ENCODE peak calls at places on chromosomes 13 and 19, in eight cellular contexts. J is heart left ventricle, R is mammary epithelial cell, P is cardiac fibroblast, E is foreskin fibroblast, X is fibroblast of mammary gland, A is H1, V is hepatocyte. M is an unnamed sample.

GRCh38 chr19:34502582-34503545 is 21.3 kb downstream of the WTIP start:
- DNase-seq in J (no peak), X (peak), P (peak), A (peak), E (peak), V (no peak), R (no peak), M (no peak)

GRCh38 chr19:31312629-31313244 is 36.5 kb downstream of the TSHZ3 start:
- DNase-seq in X (peak), V (no peak), A (no peak), P (no peak), E (no peak), J (no peak), R (no peak), M (no peak)

GRCh38 chr19:34428549-34429285 is 536 bp downstream of the UBA2 start:
- DNase-seq in J (peak), P (peak), E (peak), R (peak), A (peak), V (peak), X (peak), M (peak)

GRCh38 chr19:45955905-45956608 is 17.6 kb downstream of the NOVA2 start:
- DNase-seq in P (peak), R (peak), J (peak), X (no peak), E (no peak), A (no peak), V (no peak), M (peak)

GRCh38 chr19:13329766-13330165 is 176.5 kb downstream of the CACNA1A start:
- DNase-seq in X (no peak), A (no peak), P (no peak), R (peak), V (no peak), E (no peak), J (no peak), M (no peak)

GRCh38 chr13:19927117-19927734 is 31.3 kb upstream of the ZMYM2 start:
- DNase-seq in E (peak), J (no peak), R (peak), V (peak), P (peak), A (no peak), X (peak), M (peak)

GRCh38 chr13:67652887-67653286 is 422.8 kb upstream of the PCDH9 start:
- DNase-seq in A (no peak), V (no peak), J (no peak), R (no peak), X (no peak), P (no peak), E (no peak), M (no peak)

GRCh38 chr19:21789761-21790160 is 22.4 kb upstream of the ZNF100 start:
- DNase-seq in V (no peak), J (no peak), E (no peak), X (no peak), R (peak), P (no peak), A (no peak), M (no peak)

GRCh38 chr13:23007430-23007829 is 173.3 kb upstream of the SGCG start:
- DNase-seq in E (no peak), P (no peak), R (no peak), V (no peak), J (no peak), A (no peak), X (no peak), M (no peak)

GRCh38 chr19:53094749-53095575 is 8.3 kb downstream of the ZNF160 start:
- DNase-seq in A (peak), R (no peak), X (no peak), P (no peak), V (peak), J (no peak), E (no peak), M (no peak)

GRCh38 chr19:33159893-33160292 is 28.0 kb downstream of the WDR88 start:
- DNase-seq in A (no peak), V (no peak), J (no peak), E (no peak), X (no peak), P (no peak), R (no peak), M (no peak)

GRCh38 chr13:61728468-61728867 is 312.8 kb upstream of the PCDH20 start:
- DNase-seq in E (no peak), V (peak), P (peak), X (peak), J (no peak), R (no peak), A (no peak), M (peak)

GRCh38 chr13:40377783-40378182 is 288.7 kb downstream of the FOXO1 start:
- DNase-seq in E (peak), V (no peak), A (no peak), P (peak), J (no peak), R (no peak), X (peak), M (no peak)

GRCh38 chr13:82693607-82694006 is 1188.7 kb downstream of the SLITRK1 start:
- DNase-seq in X (no peak), A (no peak), J (no peak), E (no peak), R (no peak), V (no peak), P (no peak), M (no peak)

GRCh38 chr19:19448238-19448544 is 42.7 kb downstream of the GATAD2A start:
- DNase-seq in A (no peak), E (no peak), X (no peak), P (no peak), J (no peak), R (no peak), V (no peak), M (no peak)

GRCh38 chr13:26021516-26021915 is 30.3 kb downstream of the SHISA2 start:
- DNase-seq in X (no peak), J (no peak), V (no peak), A (no peak), E (no peak), R (peak), P (no peak), M (peak)

GRCh38 chr19:47239610-47240296 is 8.8 kb upstream of the BBC3 start:
- DNase-seq in J (peak), R (peak), E (no peak), X (no peak), A (peak), V (peak), P (peak), M (peak)

GRCh38 chr19:48511800-48512503 is at the start of gene LMTK3:
- DNase-seq in A (peak), E (no peak), V (no peak), P (peak), J (no peak), R (no peak), X (peak), M (no peak)

GRCh38 chr19:46818812-46819211 is 30.4 kb upstream of the SLC1A5 start:
- DNase-seq in V (no peak), E (no peak), J (no peak), R (no peak), P (peak), X (peak), A (peak), M (no peak)

GRCh38 chr13:66703597-66703996 is 526.5 kb downstream of the PCDH9 start:
- DNase-seq in J (no peak), E (no peak), X (no peak), R (no peak), V (no peak), P (no peak), A (no peak), M (no peak)

GRCh38 chr13:31242935-31243334 is 43.2 kb downstream of the B3GLCT start:
- DNase-seq in R (no peak), J (no peak), A (no peak), X (peak), E (no peak), V (no peak), P (peak), M (no peak)

GRCh38 chr19:49502866-49503581 is 6.8 kb downstream of the RPS11 start:
- DNase-seq in R (peak), J (no peak), V (peak), X (peak), E (peak), P (peak), A (no peak), M (peak)

GRCh38 chr19:23762884-23763711 is 4.4 kb upstream of the ZNF681 start:
- DNase-seq in V (peak), R (peak), E (no peak), A (peak), X (peak), J (peak), P (peak), M (peak)

GRCh38 chr19:35176183-35176570 is 21.6 kb downstream of the FXYD5 start:
- DNase-seq in X (no peak), E (no peak), P (no peak), R (no peak), J (no peak), V (no peak), A (no peak), M (no peak)

GRCh38 chr13:96020155-96020575 is 33.0 kb downstream of the UGGT2 start:
- DNase-seq in P (peak), V (peak), J (no peak), E (peak), X (peak), A (no peak), R (peak), M (peak)

GRCh38 chr19:15455996-15456395 is 6.2 kb upstream of the WIZ start:
- DNase-seq in X (no peak), J (no peak), E (no peak), A (no peak), V (no peak), R (no peak), P (no peak), M (no peak)

GRCh38 chr19:58317481-58318072 is 9.2 kb upstream of the ZSCAN22 start:
- DNase-seq in J (no peak), A (no peak), V (peak), P (peak), E (peak), R (no peak), X (peak), M (peak)

GRCh38 chr19:36113895-36114762 is 546 bp downstream of the POLR2I start:
- DNase-seq in R (peak), J (no peak), A (peak), E (peak), V (peak), X (peak), P (peak), M (peak)

GRCh38 chr13:44749906-44750305 is 173.8 kb upstream of the TSC22D1 start:
- DNase-seq in P (no peak), X (no peak), V (no peak), R (no peak), J (no peak), E (no peak), A (no peak), M (no peak)

GRCh38 chr19:43504426-43505185 is at the start of gene PHLDB3:
- DNase-seq in J (peak), P (peak), A (no peak), V (peak), E (no peak), X (no peak), R (no peak), M (peak)

GRCh38 chr19:49713236-49713845 is 22.4 kb downstream of the CPT1C start:
- DNase-seq in J (no peak), V (no peak), R (no peak), E (no peak), A (no peak), P (no peak), X (no peak), M (peak)

GRCh38 chr13:85806553-85807175 is 7.4 kb upstream of the SLITRK6 start:
- DNase-seq in X (peak), P (peak), J (no peak), V (peak), E (peak), A (no peak), R (peak), M (peak)

GRCh38 chr13:27171244-27171829 is at the start of gene USP12:
- DNase-seq in E (no peak), R (peak), J (peak), P (peak), V (peak), X (peak), A (peak), M (no peak)

GRCh38 chr13:41019027-41019487 is at the start of gene ELF1:
- DNase-seq in A (no peak), J (no peak), X (peak), P (peak), V (peak), R (peak), E (peak), M (peak)

GRCh38 chr13:94712287-94712811 is at the start of gene SOX21:
- DNase-seq in J (no peak), A (peak), E (no peak), R (peak), P (peak), X (no peak), V (no peak), M (peak)

GRCh38 chr19:4911786-4912672 is 2.7 kb downstream of the UHRF1 start:
- DNase-seq in J (peak), X (peak), R (peak), V (peak), A (peak), P (peak), E (peak), M (peak)

GRCh38 chr13:20994441-20994821 is 67.0 kb downstream of the LATS2 start:
- DNase-seq in R (no peak), E (no peak), P (no peak), V (no peak), A (no peak), J (no peak), X (no peak), M (no peak)

GRCh38 chr13:105255472-105255871 is 1280.0 kb downstream of the EFNB2 start:
- DNase-seq in V (no peak), P (no peak), X (no peak), A (no peak), R (no peak), E (no peak), J (no peak), M (no peak)

GRCh38 chr13:75153386-75153785 is 328.6 kb downstream of the TBC1D4 start:
- DNase-seq in J (no peak), P (peak), X (no peak), R (no peak), V (no peak), E (no peak), A (no peak), M (no peak)

GRCh38 chr19:1739960-1740629 is 13.2 kb upstream of the ONECUT3 start:
- DNase-seq in V (no peak), E (no peak), X (no peak), R (no peak), J (no peak), P (no peak), A (no peak), M (no peak)
- H3K4me3 ChIP-seq in V (no peak), E (no peak), X (no peak), R (no peak), J (no peak), P (no peak), A (no peak), M (no peak)

GRCh38 chr19:38917921-38918491 is 6.0 kb upstream of the CCER2 start:
- DNase-seq in R (no peak), V (peak), A (no peak), J (peak), E (no peak), X (peak), P (no peak), M (peak)
- TF ChIP-seq CTCF in R (peak), V (peak), A (no peak), J (no peak), E (no peak), X (peak), P (no peak), M (peak)

DNA sequence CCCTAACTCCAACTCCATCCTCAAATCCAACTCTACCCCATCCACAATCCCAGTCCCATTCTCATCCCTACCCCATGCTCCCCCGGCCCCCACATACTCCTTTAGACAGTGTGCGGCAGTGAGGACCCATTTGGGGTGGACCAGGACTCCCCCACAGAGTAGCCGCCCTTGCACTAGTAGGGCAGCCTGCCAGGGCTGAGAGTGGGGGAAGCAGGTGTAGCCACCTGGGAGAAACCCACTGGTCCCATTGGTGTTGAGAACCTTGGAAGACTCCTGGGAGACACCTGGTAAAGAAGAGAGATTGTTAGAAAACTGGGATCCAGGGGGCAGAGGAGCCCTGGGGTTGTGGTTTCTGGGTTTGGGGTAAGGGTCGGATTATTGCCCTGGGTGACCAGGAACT is 4.6 kb downstream of the KLK13 start:
- DNase-seq in P (no peak), V (no peak), A (no peak), X (no peak), R (no peak), J (no peak), E (no peak), M (no peak)
- H3K4me3 ChIP-seq in P (no peak), V (no peak), A (no peak), X (no peak), R (no peak), J (no peak), E (no peak), M (no peak)

GRCh38 chr13:87680298-87680697 is 9.1 kb downstream of the SLITRK5 start:
- DNase-seq in A (no peak), R (no peak), E (no peak), X (no peak), V (peak), P (no peak), J (no peak), M (peak)
- TF ChIP-seq CTCF in A (no peak), R (peak), E (no peak), X (no peak), V (peak), P (no peak), J (no peak), M (peak)

DNA sequence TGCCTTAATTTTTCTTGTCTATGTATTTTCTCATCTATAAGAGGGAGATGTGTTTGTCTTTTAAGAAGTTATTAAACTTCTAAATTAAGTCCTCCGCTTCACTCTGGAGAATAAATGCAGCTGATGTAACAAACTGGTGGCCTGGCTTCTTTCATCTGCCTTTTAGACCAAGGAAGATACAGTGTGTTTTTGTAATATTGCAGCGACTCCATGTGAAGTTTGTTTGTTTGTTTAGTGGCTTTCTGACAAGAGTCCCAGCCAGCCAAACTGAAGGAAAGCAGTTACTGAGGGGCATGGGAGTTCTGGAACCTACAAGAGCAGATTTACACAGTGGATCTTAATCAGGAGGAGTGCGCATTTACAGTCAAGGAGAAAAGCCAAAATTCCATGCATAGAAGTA is 56.4 kb downstream of the KLF12 start:
- DNase-seq in V (no peak), R (no peak), E (no peak), P (peak), J (no peak), A (no peak), X (peak), M (no peak)
- H3K4me3 ChIP-seq in V (no peak), R (no peak), E (no peak), P (no peak), J (no peak), A (no peak), X (no peak), M (no peak)

GRCh38 chr13:59475911-59476310 is 687.8 kb downstream of the DIAPH3 start:
- DNase-seq in R (no peak), A (no peak), V (no peak), J (no peak), P (no peak), E (no peak), X (no peak), M (no peak)

GRCh38 chr13:59478908-59479307 is 684.8 kb downstream of the DIAPH3 start:
- DNase-seq in E (no peak), R (no peak), X (no peak), P (no peak), V (no peak), J (no peak), A (no peak), M (no peak)

GRCh38 chr13:59479629-59480028 is 684.1 kb downstream of the DIAPH3 start:
- DNase-seq in E (no peak), J (no peak), P (no peak), X (no peak), V (no peak), A (no peak), R (no peak), M (no peak)

GRCh38 chr13:59476376-59476775 is 687.4 kb downstream of the DIAPH3 start:
- DNase-seq in P (no peak), R (no peak), E (no peak), J (no peak), V (no peak), A (no peak), X (no peak), M (peak)

GRCh38 chr13:59477011-59477410 is 686.7 kb downstream of the DIAPH3 start:
- DNase-seq in P (no peak), R (no peak), E (no peak), J (no peak), V (no peak), A (no peak), X (no peak), M (no peak)
- TF ChIP-seq CTCF in P (peak), R (peak), E (peak), J (peak), V (peak), A (peak), X (peak), M (peak)